ENCODE peak calls at places on chromosomes 16 and 17, in five cellular contexts. One of them, this sample, is unnamed.

GRCh38 chr17:43907425-43907981 is at the start of gene MPP2:
- DNase-seq in CD8-positive, alpha-beta T cell: peak; percentile 34
- DNase-seq in cardiac fibroblast: peak; percentile 70
- DNase-seq in gastrocnemius medialis: no peak
- DNase-seq in thoracic aorta: no peak
- DNase-seq in this sample: peak; percentile 32

GRCh38 chr16:12057276-12057675 is 80.7 kb downstream of the SNX29 start:
- DNase-seq in thoracic aorta: no peak
- DNase-seq in gastrocnemius medialis: no peak
- DNase-seq in CD8-positive, alpha-beta T cell: no peak
- DNase-seq in cardiac fibroblast: peak; percentile 68
- DNase-seq in this sample: no peak

GRCh38 chr17:27282054-27282501 is 11.8 kb upstream of the WSB1 start:
- DNase-seq in cardiac fibroblast: peak; percentile 96
- DNase-seq in thoracic aorta: no peak
- DNase-seq in CD8-positive, alpha-beta T cell: no peak
- DNase-seq in gastrocnemius medialis: no peak
- DNase-seq in this sample: no peak

GRCh38 chr16:67445441-67445912 is 14.6 kb downstream of the HSD11B2 start:
- DNase-seq in gastrocnemius medialis: no peak
- DNase-seq in CD8-positive, alpha-beta T cell: no peak
- DNase-seq in thoracic aorta: no peak
- DNase-seq in cardiac fibroblast: no peak
- DNase-seq in this sample: no peak

GRCh38 chr17:73371285-73371684 is 59.5 kb upstream of the CDC42EP4 start:
- DNase-seq in CD8-positive, alpha-beta T cell: no peak
- DNase-seq in thoracic aorta: no peak
- DNase-seq in cardiac fibroblast: peak; percentile 71
- DNase-seq in gastrocnemius medialis: no peak
- DNase-seq in this sample: peak; percentile 90

GRCh38 chr17:45429338-45430005 is 3.2 kb downstream of the ARHGAP27 start:
- DNase-seq in gastrocnemius medialis: no peak
- DNase-seq in cardiac fibroblast: no peak
- DNase-seq in thoracic aorta: no peak
- DNase-seq in CD8-positive, alpha-beta T cell: no peak
- DNase-seq in this sample: no peak

GRCh38 chr17:36534117-36534880 is at the start of gene MYO19:
- DNase-seq in CD8-positive, alpha-beta T cell: peak; percentile 22
- DNase-seq in thoracic aorta: no peak
- DNase-seq in gastrocnemius medialis: peak; percentile 32
- DNase-seq in cardiac fibroblast: peak; percentile 60
- DNase-seq in this sample: peak; percentile 66

GRCh38 chr17:65688307-65688706 is 126.9 kb upstream of the AXIN2 start:
- DNase-seq in cardiac fibroblast: no peak
- DNase-seq in thoracic aorta: no peak
- DNase-seq in CD8-positive, alpha-beta T cell: no peak
- DNase-seq in gastrocnemius medialis: no peak
- DNase-seq in this sample: no peak

GRCh38 chr17:49005140-49005539 is 8.0 kb downstream of the IGF2BP1 start:
- DNase-seq in thoracic aorta: no peak
- DNase-seq in cardiac fibroblast: no peak
- DNase-seq in CD8-positive, alpha-beta T cell: no peak
- DNase-seq in gastrocnemius medialis: no peak
- DNase-seq in this sample: no peak

GRCh38 chr17:82648165-82648668 is at the start of gene WDR45B:
- DNase-seq in gastrocnemius medialis: peak; percentile 91
- DNase-seq in thoracic aorta: peak; percentile 83
- DNase-seq in cardiac fibroblast: peak; percentile 99
- DNase-seq in CD8-positive, alpha-beta T cell: peak; percentile 82
- DNase-seq in this sample: peak; percentile 96

GRCh38 chr17:19000531-19001011 is 4.0 kb downstream of the FAM83G start:
- DNase-seq in thoracic aorta: no peak
- DNase-seq in cardiac fibroblast: peak; percentile 62
- DNase-seq in CD8-positive, alpha-beta T cell: no peak
- DNase-seq in gastrocnemius medialis: no peak
- DNase-seq in this sample: peak; percentile 34

GRCh38 chr16:19130852-19131808 is 17.4 kb downstream of the ITPRIPL2 start:
- DNase-seq in CD8-positive, alpha-beta T cell: no peak
- DNase-seq in cardiac fibroblast: peak; percentile 81
- DNase-seq in thoracic aorta: no peak
- DNase-seq in gastrocnemius medialis: no peak
- DNase-seq in this sample: peak; percentile 37

GRCh38 chr17:79946352-79947231 is 89.1 kb downstream of the TBC1D16 start:
- DNase-seq in gastrocnemius medialis: no peak
- DNase-seq in cardiac fibroblast: no peak
- DNase-seq in CD8-positive, alpha-beta T cell: no peak
- DNase-seq in thoracic aorta: no peak
- DNase-seq in this sample: no peak

GRCh38 chr16:71817690-71818089 is 9.1 kb upstream of the AP1G1 start:
- DNase-seq in cardiac fibroblast: no peak
- DNase-seq in gastrocnemius medialis: no peak
- DNase-seq in thoracic aorta: no peak
- DNase-seq in CD8-positive, alpha-beta T cell: no peak
- DNase-seq in this sample: no peak

GRCh38 chr17:30361766-30362279 is 16.9 kb upstream of the CPD start:
- DNase-seq in gastrocnemius medialis: no peak
- DNase-seq in cardiac fibroblast: no peak
- DNase-seq in thoracic aorta: no peak
- DNase-seq in CD8-positive, alpha-beta T cell: no peak
- DNase-seq in this sample: no peak

GRCh38 chr16:77943770-77944169 is 78.6 kb upstream of the CLEC3A start:
- DNase-seq in cardiac fibroblast: no peak
- DNase-seq in gastrocnemius medialis: no peak
- DNase-seq in CD8-positive, alpha-beta T cell: no peak
- DNase-seq in thoracic aorta: no peak
- DNase-seq in this sample: no peak

GRCh38 chr16:88685156-88686061 is 898 bp downstream of the SNAI3 start:
- DNase-seq in cardiac fibroblast: peak; percentile 59
- DNase-seq in gastrocnemius medialis: no peak
- DNase-seq in CD8-positive, alpha-beta T cell: peak; percentile 66
- DNase-seq in thoracic aorta: no peak
- DNase-seq in this sample: no peak

GRCh38 chr16:16067127-16067526 is 117.7 kb downstream of the ABCC1 start:
- DNase-seq in gastrocnemius medialis: peak; percentile 82
- DNase-seq in CD8-positive, alpha-beta T cell: no peak
- DNase-seq in thoracic aorta: peak; percentile 40
- DNase-seq in cardiac fibroblast: no peak
- DNase-seq in this sample: no peak

GRCh38 chr16:70018254-70018653 is 67.1 kb downstream of the CLEC18A start:
- DNase-seq in CD8-positive, alpha-beta T cell: peak; percentile 42
- DNase-seq in gastrocnemius medialis: no peak
- DNase-seq in cardiac fibroblast: peak; percentile 15
- DNase-seq in thoracic aorta: no peak
- DNase-seq in this sample: peak; percentile 40

GRCh38 chr16:88071908-88072307 is 120.7 kb downstream of the BANP start:
- DNase-seq in thoracic aorta: no peak
- DNase-seq in cardiac fibroblast: no peak
- DNase-seq in gastrocnemius medialis: no peak
- DNase-seq in CD8-positive, alpha-beta T cell: no peak
- DNase-seq in this sample: no peak

GRCh38 chr17:72591500-72592241 is 470.9 kb downstream of the SOX9 start:
- DNase-seq in cardiac fibroblast: no peak
- DNase-seq in gastrocnemius medialis: no peak
- DNase-seq in CD8-positive, alpha-beta T cell: no peak
- DNase-seq in thoracic aorta: no peak
- DNase-seq in this sample: peak; percentile 38

GRCh38 chr16:85465328-85466307 is 147.5 kb upstream of the GSE1 start:
- DNase-seq in cardiac fibroblast: peak; percentile 64
- DNase-seq in thoracic aorta: no peak
- DNase-seq in gastrocnemius medialis: peak; percentile 77
- DNase-seq in CD8-positive, alpha-beta T cell: no peak
- DNase-seq in this sample: peak; percentile 2

GRCh38 chr16:61500851-61501250 is 535.4 kb downstream of the CDH8 start:
- DNase-seq in cardiac fibroblast: no peak
- DNase-seq in CD8-positive, alpha-beta T cell: no peak
- DNase-seq in thoracic aorta: no peak
- DNase-seq in gastrocnemius medialis: no peak
- DNase-seq in this sample: peak; percentile 9

GRCh38 chr16:71484006-71484893 is 4.9 kb downstream of the ZNF19 start:
- DNase-seq in thoracic aorta: peak; percentile 54
- DNase-seq in gastrocnemius medialis: peak; percentile 79
- DNase-seq in CD8-positive, alpha-beta T cell: peak; percentile 69
- DNase-seq in cardiac fibroblast: peak; percentile 97
- DNase-seq in this sample: peak; percentile 79

GRCh38 chr17:33057564-33057963 is 65.9 kb downstream of the SPACA3 start:
- DNase-seq in gastrocnemius medialis: no peak
- DNase-seq in CD8-positive, alpha-beta T cell: no peak
- DNase-seq in thoracic aorta: no peak
- DNase-seq in cardiac fibroblast: no peak
- DNase-seq in this sample: no peak

GRCh38 chr17:4944554-4945175 is 3.7 kb downstream of the PFN1 start:
- DNase-seq in thoracic aorta: no peak
- DNase-seq in CD8-positive, alpha-beta T cell: no peak
- DNase-seq in gastrocnemius medialis: no peak
- DNase-seq in cardiac fibroblast: no peak
- DNase-seq in this sample: no peak

GRCh38 chr17:39002991-39003715 is 36.0 kb upstream of the FBXO47 start:
- DNase-seq in CD8-positive, alpha-beta T cell: peak; percentile 11
- DNase-seq in thoracic aorta: no peak
- DNase-seq in cardiac fibroblast: peak; percentile 85
- DNase-seq in gastrocnemius medialis: peak; percentile 73
- DNase-seq in this sample: no peak

GRCh38 chr16:1300664-1301476 is 8.6 kb upstream of the UBE2I start:
- DNase-seq in cardiac fibroblast: peak; percentile 59
- DNase-seq in CD8-positive, alpha-beta T cell: peak; percentile 66
- DNase-seq in thoracic aorta: no peak
- DNase-seq in gastrocnemius medialis: peak; percentile 17
- DNase-seq in this sample: peak; percentile 61

GRCh38 chr16:69566437-69567030 is 768 bp downstream of the NFAT5 start:
- DNase-seq in CD8-positive, alpha-beta T cell: no peak
- DNase-seq in thoracic aorta: no peak
- DNase-seq in cardiac fibroblast: peak; percentile 74
- DNase-seq in gastrocnemius medialis: peak; percentile 22
- DNase-seq in this sample: peak; percentile 40

GRCh38 chr16:70693231-70693671 is 7.4 kb upstream of the MTSS2 start:
- DNase-seq in thoracic aorta: no peak
- DNase-seq in gastrocnemius medialis: peak; percentile 88
- DNase-seq in CD8-positive, alpha-beta T cell: no peak
- DNase-seq in cardiac fibroblast: peak; percentile 53
- DNase-seq in this sample: no peak

GRCh38 chr16:84115919-84116719 is 623 bp downstream of the MBTPS1 start:
- DNase-seq in CD8-positive, alpha-beta T cell: peak; percentile 49
- DNase-seq in cardiac fibroblast: peak; percentile 58
- DNase-seq in thoracic aorta: no peak
- DNase-seq in gastrocnemius medialis: peak; percentile 22
- DNase-seq in this sample: peak; percentile 27
- TF ChIP-seq CTCF in CD8-positive, alpha-beta T cell: peak; percentile 48
- TF ChIP-seq CTCF in cardiac fibroblast: no peak
- TF ChIP-seq CTCF in thoracic aorta: no peak
- TF ChIP-seq CTCF in gastrocnemius medialis: no peak
- TF ChIP-seq CTCF in this sample: no peak

GRCh38 chr16:49281843-49282642 is 405 bp upstream of the CBLN1 start:
- DNase-seq in cardiac fibroblast: peak; percentile 56
- DNase-seq in thoracic aorta: no peak
- DNase-seq in CD8-positive, alpha-beta T cell: no peak
- DNase-seq in gastrocnemius medialis: peak; percentile 54
- DNase-seq in this sample: peak; percentile 46
- TF ChIP-seq CTCF in cardiac fibroblast: no peak
- TF ChIP-seq CTCF in thoracic aorta: no peak
- TF ChIP-seq CTCF in CD8-positive, alpha-beta T cell: no peak
- TF ChIP-seq CTCF in gastrocnemius medialis: peak; percentile 36
- TF ChIP-seq CTCF in this sample: no peak

GRCh38 chr17:15306406-15306970 is 34.9 kb downstream of the TEKT3 start:
- DNase-seq in CD8-positive, alpha-beta T cell: no peak
- DNase-seq in thoracic aorta: no peak
- DNase-seq in gastrocnemius medialis: no peak
- DNase-seq in cardiac fibroblast: peak; percentile 25
- DNase-seq in this sample: no peak
- TF ChIP-seq CTCF in CD8-positive, alpha-beta T cell: no peak
- TF ChIP-seq CTCF in thoracic aorta: no peak
- TF ChIP-seq CTCF in gastrocnemius medialis: no peak
- TF ChIP-seq CTCF in cardiac fibroblast: no peak
- TF ChIP-seq CTCF in this sample: no peak

GRCh38 chr16:30095166-30096078 is 591 bp downstream of the YPEL3 start:
- DNase-seq in thoracic aorta: no peak
- DNase-seq in cardiac fibroblast: no peak
- DNase-seq in gastrocnemius medialis: no peak
- DNase-seq in CD8-positive, alpha-beta T cell: no peak
- DNase-seq in this sample: no peak

GRCh38 chr16:30090607-30091332 is 954 bp downstream of the TBX6 start:
- DNase-seq in cardiac fibroblast: no peak
- DNase-seq in CD8-positive, alpha-beta T cell: no peak
- DNase-seq in thoracic aorta: no peak
- DNase-seq in gastrocnemius medialis: no peak
- DNase-seq in this sample: no peak

GRCh38 chr16:30094541-30095165 is 1.4 kb downstream of the YPEL3 start:
- DNase-seq in CD8-positive, alpha-beta T cell: no peak
- DNase-seq in gastrocnemius medialis: no peak
- DNase-seq in cardiac fibroblast: no peak
- DNase-seq in thoracic aorta: no peak
- DNase-seq in this sample: no peak

GRCh38 chr16:30091474-30092372 is at the start of gene TBX6:
- DNase-seq in thoracic aorta: peak; percentile 68
- DNase-seq in gastrocnemius medialis: peak; percentile 88
- DNase-seq in cardiac fibroblast: peak; percentile 93
- DNase-seq in CD8-positive, alpha-beta T cell: peak; percentile 91
- DNase-seq in this sample: peak; percentile 87

DNA sequence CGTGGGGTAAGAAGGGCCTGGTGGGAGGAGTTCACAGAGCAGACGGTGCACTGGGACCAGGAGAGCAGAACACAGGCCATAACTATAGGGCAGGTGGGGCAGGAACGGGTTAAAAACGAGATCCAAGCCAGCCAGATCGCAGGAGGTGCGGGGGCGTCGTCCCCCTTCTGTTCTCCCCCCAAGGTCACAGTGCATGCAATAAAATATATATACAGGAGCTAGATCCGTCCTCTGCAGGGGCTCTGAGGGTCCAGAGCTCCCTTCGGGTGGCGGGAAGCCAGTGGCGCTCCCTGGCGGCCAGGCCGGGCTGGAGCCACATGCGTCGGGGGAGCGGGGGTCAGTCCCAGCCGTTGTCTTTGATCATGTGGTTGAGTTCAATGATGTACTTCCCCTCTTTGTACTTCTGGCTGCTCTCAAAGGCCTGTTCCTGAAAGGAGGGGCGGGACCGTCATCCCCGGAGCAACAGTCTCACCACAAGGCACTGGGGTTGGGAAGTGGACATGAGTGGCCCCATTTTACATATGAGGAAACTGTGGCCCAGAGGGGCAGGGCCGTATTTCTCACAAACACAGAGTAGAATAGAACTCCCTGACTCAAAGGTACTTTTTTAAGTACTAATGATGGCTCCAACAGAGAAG is 768 bp upstream of the TBX6 start:
- DNase-seq in gastrocnemius medialis: peak; percentile 60
- DNase-seq in CD8-positive, alpha-beta T cell: peak; percentile 39
- DNase-seq in cardiac fibroblast: peak; percentile 82
- DNase-seq in thoracic aorta: no peak
- DNase-seq in this sample: peak; percentile 45
- TF ChIP-seq CTCF in gastrocnemius medialis: peak; percentile 63
- TF ChIP-seq CTCF in CD8-positive, alpha-beta T cell: peak; percentile 4
- TF ChIP-seq CTCF in cardiac fibroblast: peak; percentile 80
- TF ChIP-seq CTCF in thoracic aorta: no peak
- TF ChIP-seq CTCF in this sample: peak; percentile 41

DNA sequence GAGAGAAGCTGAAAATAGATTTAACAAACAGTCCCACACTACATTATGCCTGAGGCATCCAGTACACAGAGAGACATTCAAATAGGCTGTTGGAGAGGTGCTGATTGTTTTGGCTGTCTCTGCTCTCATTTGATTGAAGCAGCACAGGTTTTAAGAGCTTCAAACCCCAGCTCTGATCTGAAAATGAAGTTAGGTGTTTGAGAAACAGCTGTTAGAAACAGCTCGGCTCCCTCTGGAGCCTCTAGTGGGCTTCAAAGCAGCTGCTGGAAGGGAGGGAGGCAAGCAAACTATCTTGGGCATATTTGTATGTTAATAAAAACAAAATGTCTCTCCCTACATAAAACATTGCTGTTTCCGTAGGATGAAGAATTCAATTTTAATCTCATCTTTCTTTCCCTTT is 607.3 kb upstream of the GOT2 start:
- DNase-seq in CD8-positive, alpha-beta T cell: no peak
- DNase-seq in gastrocnemius medialis: no peak
- DNase-seq in thoracic aorta: no peak
- DNase-seq in cardiac fibroblast: no peak
- DNase-seq in this sample: no peak
- TF ChIP-seq CTCF in CD8-positive, alpha-beta T cell: no peak
- TF ChIP-seq CTCF in gastrocnemius medialis: no peak
- TF ChIP-seq CTCF in thoracic aorta: no peak
- TF ChIP-seq CTCF in cardiac fibroblast: no peak
- TF ChIP-seq CTCF in this sample: no peak

This sample was measured in PC-3.